ENCODE peak calls at places on chromosomes 6 and 20, in five cellular contexts. G is uterus, K is heart right ventricle, Y is heart left ventricle, T is ovary. N is an unnamed sample.

GRCh38 chr20:10561302-10561701 is 112.5 kb downstream of the JAG1 start:
- DNase-seq in T (no peak), Y (no peak), K (no peak), G (no peak), N (no peak)

GRCh38 chr6:87029711-87030314 is 65.1 kb downstream of the CGA start:
- DNase-seq in T (no peak), K (no peak), Y (no peak), G (no peak), N (no peak)

GRCh38 chr6:81814365-81815109 is 62.1 kb upstream of the TENT5A start:
- DNase-seq in T (no peak), Y (no peak), G (no peak), K (no peak), N (no peak)

GRCh38 chr6:137081997-137082396 is 37.2 kb upstream of the IL20RA start:
- DNase-seq in T (no peak), Y (no peak), G (no peak), K (no peak), N (no peak)

GRCh38 chr6:46891396-46891795 is 30.3 kb downstream of the ADGRF5 start:
- DNase-seq in T (no peak), Y (no peak), G (no peak), K (no peak), N (no peak)

GRCh38 chr6:118581489-118581959 is 33.4 kb downstream of the PLN start:
- DNase-seq in K (no peak), T (no peak), G (no peak), Y (no peak), N (no peak)

GRCh38 chr6:35068206-35068605 is 72.9 kb downstream of the TCP11 start:
- DNase-seq in G (no peak), T (no peak), Y (no peak), K (no peak), N (no peak)

GRCh38 chr6:13261464-13261994 is 66.8 kb downstream of the TBC1D7 start:
- DNase-seq in K (no peak), G (no peak), T (no peak), Y (no peak), N (peak)

GRCh38 chr20:33788351-33789049 is 22.6 kb upstream of the CHMP4B start:
- DNase-seq in Y (no peak), T (no peak), K (no peak), G (no peak), N (no peak)

GRCh38 chr20:61662226-61662945 is 403.3 kb downstream of the TAF4 start:
- DNase-seq in K (no peak), G (no peak), Y (no peak), T (no peak), N (no peak)
- TF ChIP-seq CTCF in K (no peak), G (no peak), Y (no peak), T (no peak), N (no peak)

GRCh38 chr6:43347021-43347420 is 22.4 kb downstream of the ZNF318 start:
- DNase-seq in T (no peak), K (no peak), G (no peak), Y (no peak), N (no peak)
- H3K4me3 ChIP-seq in T (no peak), K (no peak), G (no peak), Y (no peak), N (no peak)

DNA sequence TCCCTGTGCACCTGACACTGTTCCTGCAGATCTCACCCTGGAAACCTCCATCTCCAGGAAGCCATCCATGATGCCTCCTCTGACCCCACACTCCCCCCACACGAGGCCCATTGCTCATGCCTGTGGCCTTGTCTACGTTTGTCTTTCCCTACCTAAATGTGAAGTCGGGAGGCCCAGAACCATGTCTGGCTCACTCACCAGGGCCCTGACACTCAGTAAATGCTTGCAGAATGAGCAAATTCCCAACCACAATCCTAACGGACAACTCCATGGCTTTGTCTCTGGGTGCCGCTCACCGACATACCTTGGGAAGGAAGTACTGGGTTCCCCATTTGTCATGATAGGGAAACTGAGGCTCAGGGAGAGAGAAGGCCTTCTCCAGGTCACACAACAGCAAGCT is 7.3 kb downstream of the PEDS1 start:
- DNase-seq in K (no peak), Y (no peak), G (no peak), T (no peak), N (no peak)
- TF ChIP-seq CTCF in K (no peak), Y (no peak), G (no peak), T (no peak), N (no peak)

DNA sequence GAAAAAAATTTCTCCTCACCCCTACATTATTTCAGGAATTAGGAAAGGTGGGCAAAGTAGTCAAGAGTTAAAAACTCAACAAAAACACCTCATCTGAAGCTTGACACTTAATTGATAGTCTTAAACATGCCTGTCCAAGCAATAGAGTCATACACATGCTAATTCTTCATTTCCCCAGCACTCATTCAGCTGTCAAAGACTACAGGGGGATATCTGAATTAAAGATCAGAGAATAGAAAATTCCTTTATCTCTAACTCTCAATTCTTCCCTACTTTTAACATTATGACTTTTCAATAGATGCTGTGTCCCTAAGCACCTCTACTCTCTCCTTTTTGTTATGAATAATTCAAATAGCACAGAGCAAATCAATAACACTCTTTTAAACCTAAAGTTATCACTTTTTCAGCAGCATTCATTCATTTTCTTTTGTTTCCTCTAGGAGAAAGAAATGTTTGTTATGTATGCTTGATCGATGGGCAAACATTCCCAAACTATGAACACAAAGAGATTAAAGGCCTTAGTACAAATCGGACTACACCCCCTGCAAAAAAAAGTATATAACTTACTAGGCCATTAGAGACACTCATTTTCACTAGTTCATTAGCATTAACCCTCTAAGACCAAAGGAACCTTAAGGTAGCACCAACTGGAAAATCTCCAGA is 94.9 kb upstream of the SPTLC3 start:
- DNase-seq in G (no peak), K (no peak), T (no peak), Y (no peak), N (no peak)
- H3K4me3 ChIP-seq in G (no peak), K (no peak), T (no peak), Y (no peak), N (no peak)

GRCh38 chr6:90495216-90495817 is 91.6 kb downstream of the MAP3K7 start:
- DNase-seq in T (no peak), G (no peak), K (no peak), Y (no peak), N (no peak)

GRCh38 chr6:90500458-90500857 is 86.4 kb downstream of the MAP3K7 start:
- DNase-seq in T (no peak), K (no peak), G (no peak), Y (no peak), N (no peak)

GRCh38 chr6:90496191-90496590 is 90.7 kb downstream of the MAP3K7 start:
- DNase-seq in Y (no peak), G (no peak), K (no peak), T (no peak), N (no peak)

GRCh38 chr6:90496617-90497016 is 90.3 kb downstream of the MAP3K7 start:
- DNase-seq in Y (no peak), T (no peak), K (no peak), G (no peak), N (no peak)

GRCh38 chr6:90497411-90497810 is 89.5 kb downstream of the MAP3K7 start:
- DNase-seq in K (no peak), G (no peak), Y (no peak), T (no peak), N (no peak)
- TF ChIP-seq CTCF in K (no peak), G (no peak), Y (no peak), T (no peak), N (peak)

DNA sequence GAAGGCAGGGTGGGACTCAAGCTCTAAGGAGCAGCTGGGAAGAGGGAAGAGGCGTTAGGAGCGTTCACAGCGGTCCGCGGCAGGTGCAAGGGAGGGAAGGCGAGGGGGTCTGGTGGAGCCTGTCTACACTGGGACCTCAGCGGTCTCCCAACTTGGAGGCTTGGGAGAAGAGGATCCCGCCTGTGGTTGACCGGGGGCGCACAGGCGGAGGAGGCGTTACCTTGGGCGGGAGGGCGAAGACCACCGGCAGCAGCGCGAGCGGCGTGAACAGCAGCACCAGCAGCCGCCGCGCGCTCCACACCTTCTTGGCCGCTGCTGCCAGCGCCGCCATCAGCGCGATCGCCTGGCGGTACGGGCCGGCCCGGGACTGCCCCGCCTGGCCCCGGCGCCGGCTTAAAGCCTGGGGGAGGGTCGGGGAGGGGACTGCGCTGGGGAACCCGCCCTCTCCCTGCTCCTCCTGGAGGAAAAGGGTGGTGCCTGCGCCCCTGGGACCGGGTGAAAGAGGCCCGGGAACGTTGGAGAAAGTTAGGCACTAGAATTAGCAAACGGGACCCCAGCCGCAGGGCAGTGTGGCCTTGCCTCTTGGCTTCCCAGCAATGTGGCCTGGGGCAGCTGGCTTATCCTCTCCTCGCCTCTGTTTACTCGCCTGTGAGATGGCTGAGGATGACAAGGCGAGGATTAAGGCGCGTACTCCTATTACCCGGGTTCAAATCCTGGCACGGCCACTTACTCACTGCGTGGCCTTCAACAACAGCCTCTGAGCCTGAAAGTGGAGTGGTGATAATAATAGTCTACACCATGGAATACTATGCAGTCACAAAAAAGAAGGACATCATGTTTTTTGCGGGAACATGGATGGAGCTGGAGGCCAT is at the start of gene SLC13A3:
- DNase-seq in T (no peak), Y (no peak), K (no peak), G (no peak), N (no peak)
- H3K4me3 ChIP-seq in T (no peak), Y (peak), K (peak), G (no peak), N (no peak)

N was measured in GM12864.